ENCODE peak calls at places on chromosomes 1 and 21, in four cellular contexts. E is IMR-90, K is CD14-positive monocyte, M is brain microvascular endothelial cell. Y is an unnamed sample.

GRCh38 chr1:115337633-115338456 is at the start of gene NGF:
- DNase-seq in E (peak; percentile 78), K (no peak), M (peak; percentile 42), Y (peak; percentile 16)

GRCh38 chr1:204713541-204713940 is 28.0 kb upstream of the LRRN2 start:
- DNase-seq in E (no peak), K (no peak), M (no peak), Y (no peak)

GRCh38 chr1:233843523-233844204 is 60.8 kb upstream of the SLC35F3 start:
- DNase-seq in E (no peak), K (no peak), M (no peak), Y (no peak)

GRCh38 chr1:160773088-160773487 is 22.9 kb upstream of the LY9 start:
- DNase-seq in E (no peak), K (no peak), M (no peak), Y (no peak)

GRCh38 chr1:15803380-15803779 is 4.1 kb downstream of the UQCRHL start:
- DNase-seq in E (peak; percentile 38), K (no peak), M (no peak), Y (peak; percentile 60)

GRCh38 chr1:157313240-157313807 is 175.1 kb upstream of the ETV3 start:
- DNase-seq in E (no peak), K (no peak), M (no peak), Y (no peak)

GRCh38 chr1:53340660-53341520 is 13.0 kb upstream of the LRP8 start:
- DNase-seq in E (no peak), K (no peak), M (no peak), Y (no peak)

GRCh38 chr1:240029418-240029817 is 62.3 kb upstream of the FMN2 start:
- DNase-seq in E (peak; percentile 62), K (no peak), M (peak; percentile 7), Y (no peak)

GRCh38 chr1:42742617-42743301 is 2.7 kb upstream of the CLDN19 start:
- DNase-seq in E (no peak), K (no peak), M (no peak), Y (no peak)

GRCh38 chr1:66549017-66549416 is 15.1 kb downstream of the SGIP1 start:
- DNase-seq in E (no peak), K (no peak), M (no peak), Y (no peak)

GRCh38 chr1:24725209-24725651 is 20.0 kb upstream of the CLIC4 start:
- DNase-seq in E (peak; percentile 54), K (no peak), M (peak; percentile 48), Y (no peak)

GRCh38 chr1:55484173-55484572 is 269.0 kb upstream of the USP24 start:
- DNase-seq in E (peak; percentile 19), K (no peak), M (no peak), Y (no peak)

GRCh38 chr1:112140743-112141142 is 151.3 kb upstream of the KCND3 start:
- DNase-seq in E (no peak), K (no peak), M (no peak), Y (no peak)

GRCh38 chr21:32442566-32443318 is 30.2 kb downstream of the EVA1C start:
- DNase-seq in E (no peak), K (no peak), M (peak; percentile 9), Y (no peak)

GRCh38 chr1:15836772-15837669 is 10.5 kb upstream of the SPEN start:
- DNase-seq in E (no peak), K (peak; percentile 85), M (no peak), Y (peak; percentile 80)

GRCh38 chr1:183932412-183932811 is 105.1 kb downstream of the COLGALT2 start:
- DNase-seq in E (peak; percentile 90), K (no peak), M (peak; percentile 76), Y (no peak)

GRCh38 chr1:9203623-9204022 is 31.0 kb upstream of the H6PD start:
- DNase-seq in E (no peak), K (no peak), M (no peak), Y (no peak)

GRCh38 chr1:30759718-30760281 is 2.2 kb upstream of the LAPTM5 start:
- DNase-seq in E (no peak), K (no peak), M (no peak), Y (no peak)

GRCh38 chr1:93775224-93775623 is 93.6 kb upstream of the BCAR3 start:
- DNase-seq in E (no peak), K (no peak), M (no peak), Y (no peak)

GRCh38 chr1:52725903-52726264 is 369 bp upstream of the ZYG11B start:
- DNase-seq in E (no peak), K (no peak), M (no peak), Y (no peak)

GRCh38 chr1:246667773-246668172 is 56.4 kb upstream of the SCCPDH start:
- DNase-seq in E (no peak), K (no peak), M (no peak), Y (no peak)

GRCh38 chr21:41634211-41634694 is 126.3 kb upstream of the TMPRSS2 start:
- DNase-seq in E (no peak), K (no peak), M (no peak), Y (no peak)

GRCh38 chr1:20603473-20604464 is 14.9 kb downstream of the CDA start:
- DNase-seq in E (peak; percentile 96), K (peak; percentile 82), M (peak; percentile 92), Y (no peak)

GRCh38 chr1:31939484-31940329 is 1.5 kb upstream of the PTP4A2 start:
- DNase-seq in E (peak; percentile 90), K (peak; percentile 80), M (peak; percentile 79), Y (peak; percentile 75)

GRCh38 chr1:219752645-219753044 is 139.7 kb upstream of the ZC3H11B start:
- DNase-seq in E (no peak), K (no peak), M (no peak), Y (no peak)

GRCh38 chr1:28129150-28129549 is 40.7 kb upstream of the EYA3 start:
- DNase-seq in E (peak; percentile 82), K (no peak), M (peak; percentile 52), Y (no peak)

GRCh38 chr1:198929111-198929604 is 290.3 kb downstream of the PTPRC start:
- DNase-seq in E (no peak), K (no peak), M (no peak), Y (no peak)

GRCh38 chr1:232620356-232620841 is 9.5 kb downstream of the SIPA1L2 start:
- DNase-seq in E (peak; percentile 71), K (peak; percentile 57), M (peak; percentile 52), Y (no peak)

GRCh38 chr1:33342041-33342723 is 21.3 kb upstream of the A3GALT2 start:
- DNase-seq in E (peak; percentile 99), K (no peak), M (peak; percentile 95), Y (no peak)

GRCh38 chr1:90717665-90718410 is 736 bp upstream of the BARHL2 start:
- DNase-seq in E (peak; percentile 5), K (no peak), M (no peak), Y (peak; percentile 28)

GRCh38 chr1:43530483-43531452 is at the start of gene PTPRF:
- DNase-seq in E (peak; percentile 48), K (no peak), M (no peak), Y (peak; percentile 71)

GRCh38 chr1:90175490-90176157 is 180.7 kb downstream of the ZNF326 start:
- DNase-seq in E (no peak), K (no peak), M (no peak), Y (no peak)

GRCh38 chr1:202165267-202165941 is 5.0 kb upstream of the PTPN7 start:
- DNase-seq in E (no peak), K (no peak), M (no peak), Y (no peak)

GRCh38 chr1:215568287-215568692 is 1.2 kb downstream of the KCTD3 start:
- DNase-seq in E (peak; percentile 75), K (no peak), M (peak; percentile 28), Y (peak; percentile 53)

GRCh38 chr1:31703431-31704260 is at the start of gene COL16A1:
- DNase-seq in E (peak; percentile 52), K (no peak), M (no peak), Y (peak; percentile 65)

GRCh38 chr1:186482661-186483255 is 21.8 kb upstream of the PDC start:
- DNase-seq in E (peak; percentile 75), K (peak; percentile 49), M (peak; percentile 73), Y (peak; percentile 51)

GRCh38 chr21:34965200-34966174 is 83.6 kb downstream of the RUNX1 start:
- DNase-seq in E (peak; percentile 83), K (peak; percentile 57), M (no peak), Y (no peak)

GRCh38 chr1:41648230-41648629 is 163.7 kb upstream of the EDN2 start:
- DNase-seq in E (no peak), K (no peak), M (no peak), Y (no peak)

GRCh38 chr1:209780276-209780675 is 4.1 kb downstream of the C1orf74 start:
- DNase-seq in E (no peak), K (no peak), M (no peak), Y (no peak)

DNA sequence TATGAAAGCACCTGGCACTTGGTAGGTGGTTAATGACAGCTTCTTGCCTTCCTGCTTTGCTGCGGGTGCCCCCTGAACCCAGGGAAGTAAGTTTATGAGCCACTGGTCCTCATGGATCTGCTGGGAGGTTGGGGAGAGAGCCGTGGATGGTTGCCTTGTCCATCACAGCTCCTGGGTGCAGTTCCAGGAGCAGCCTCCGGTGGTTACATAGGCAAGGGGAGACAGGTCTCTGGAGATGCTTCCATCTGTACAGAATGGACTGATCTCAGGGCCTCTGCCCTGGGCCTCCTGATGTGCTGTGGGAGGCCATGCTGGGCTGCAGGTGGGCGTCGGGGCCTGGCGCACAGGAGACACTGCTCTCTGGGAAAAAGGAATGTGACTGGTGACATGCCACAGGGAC is 31.6 kb upstream of the ARHGEF10L start:
- DNase-seq in E (no peak), K (no peak), M (no peak), Y (no peak)
- TF ChIP-seq CTCF in E (no peak), K (peak; percentile 27), M (peak; percentile 53), Y (no peak)

GRCh38 chr1:170012920-170013319 is 61.6 kb downstream of the KIFAP3 start:
- DNase-seq in E (no peak), K (no peak), M (no peak), Y (no peak)

GRCh38 chr1:170010443-170010842 is 64.1 kb downstream of the KIFAP3 start:
- DNase-seq in E (peak; percentile 55), K (no peak), M (peak; percentile 34), Y (no peak)
- TF ChIP-seq CTCF in E (peak; percentile 52), K (no peak), M (peak; percentile 28), Y (no peak)

DNA sequence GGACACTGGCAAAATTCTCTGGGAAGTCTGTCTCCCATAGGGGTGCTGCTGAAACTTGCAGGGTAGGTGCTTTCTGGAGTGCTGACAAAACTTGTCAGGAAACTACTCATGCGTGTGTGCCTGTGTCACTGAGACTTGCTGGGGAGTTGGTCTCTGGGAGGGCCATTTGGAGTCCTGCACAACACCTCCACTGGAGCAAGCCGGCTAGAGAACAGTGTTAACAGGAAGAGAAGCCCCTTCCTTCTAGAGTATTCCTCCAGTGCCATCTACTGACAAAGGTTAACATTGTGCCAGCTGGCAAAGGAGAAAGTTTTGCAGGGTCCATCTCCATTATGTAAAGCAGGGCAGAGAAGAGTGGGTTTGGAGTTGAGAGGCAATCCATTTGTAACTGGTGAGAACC is 30.0 kb downstream of the ZMYM4 start:
- DNase-seq in E (peak; percentile 36), K (no peak), M (peak; percentile 29), Y (peak; percentile 54)
- TF ChIP-seq CTCF in E (peak; percentile 60), K (peak; percentile 53), M (peak; percentile 70), Y (peak; percentile 43)

DNA sequence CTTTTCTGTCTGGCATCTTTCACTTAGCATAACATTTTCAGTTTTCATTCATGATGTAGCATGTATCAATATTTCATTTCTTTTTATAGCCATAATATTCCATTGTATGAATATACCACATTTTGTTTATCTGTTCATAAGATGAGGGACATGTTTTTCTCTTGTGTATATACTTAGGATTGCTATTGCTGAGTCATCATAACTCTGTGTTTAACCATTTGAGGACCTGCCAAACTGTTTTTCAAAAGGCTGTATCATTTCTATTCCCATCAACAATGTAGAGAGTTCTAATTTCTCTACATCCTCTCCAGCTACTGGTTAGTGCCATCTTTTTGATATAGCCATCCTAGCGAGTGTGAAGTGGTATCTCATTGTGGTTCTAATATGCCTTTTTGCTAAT is 26.2 kb downstream of the MPZL1 start:
- DNase-seq in E (peak; percentile 58), K (no peak), M (no peak), Y (no peak)
- TF ChIP-seq CTCF in E (no peak), K (no peak), M (no peak), Y (no peak)

GRCh38 chr21:43268804-43269186 is 100.0 kb downstream of the CRYAA start:
- DNase-seq in E (no peak), K (no peak), M (no peak), Y (no peak)
- TF ChIP-seq CTCF in E (no peak), K (no peak), M (peak; percentile 6), Y (no peak)

Y was measured in GM13976.